ENCODE peak calls at places on chromosome 4, in eight cellular contexts. C is Panc1, R is HepG2, A is upper lobe of left lung, D is GM23338, E is HCT116, K is K562, P is GM12878. W is an unnamed sample. For H3K36me3, the result is how much of the 10 kb centered on the place peaks cover.

GRCh38 chr4:10733016-10733415 is 48.4 kb upstream of the CLNK start:
- ATAC-seq in C (no peak), R (no peak), A (no peak), D (no peak), E (no peak), K (no peak), P (peak), W (no peak)

GRCh38 chr4:53928825-53929224 is 135.6 kb downstream of the CHIC2 start:
- ATAC-seq in C (no peak), R (no peak), A (no peak), D (no peak), E (no peak), K (no peak), P (no peak), W (peak)

GRCh38 chr4:48681856-48682255 is 98.2 kb downstream of the FRYL start:
- ATAC-seq in C (no peak), R (no peak), A (no peak), D (no peak), E (no peak), K (peak), P (peak), W (no peak)

GRCh38 chr4:163922302-163922701 is 427.8 kb downstream of the TMA16 start:
- ATAC-seq in C (no peak), R (no peak), A (no peak), D (no peak), E (no peak), K (no peak), P (no peak), W (no peak)

GRCh38 chr4:125594203-125594602 is 279.4 kb downstream of the FAT4 start:
- ATAC-seq in C (no peak), R (no peak), A (no peak), D (no peak), E (no peak), K (no peak), P (no peak), W (no peak)

GRCh38 chr4:1305781-1306455 is 16.2 kb downstream of the MAEA start:
- ATAC-seq in C (no peak), R (no peak), A (no peak), D (no peak), E (peak), K (no peak), P (no peak), W (no peak)

GRCh38 chr4:130545596-130545995 is 1449.6 kb downstream of the C4orf33 start:
- ATAC-seq in C (no peak), R (no peak), A (no peak), D (no peak), E (no peak), K (no peak), P (no peak), W (no peak)

GRCh38 chr4:87026795-87027495 is 92.1 kb downstream of the AFF1 start:
- ATAC-seq in C (no peak), R (no peak), A (no peak), D (no peak), E (no peak), K (no peak), P (peak), W (no peak)

GRCh38 chr4:168408620-168409019 is 71.7 kb downstream of the DDX60L start:
- ATAC-seq in C (no peak), R (no peak), A (no peak), D (no peak), E (peak), K (no peak), P (no peak), W (peak)

GRCh38 chr4:154559931-154560801 is 2.6 kb upstream of the FGB start:
- ATAC-seq in C (no peak), R (peak), A (no peak), D (no peak), E (no peak), K (peak), P (peak), W (no peak)

GRCh38 chr4:149120331-149121014 is 678.3 kb upstream of the NR3C2 start:
- ATAC-seq in C (no peak), R (no peak), A (no peak), D (no peak), E (no peak), K (no peak), P (no peak), W (no peak)

GRCh38 chr4:2671267-2671895 is 84.8 kb downstream of the TNIP2 start:
- ATAC-seq in C (no peak), R (no peak), A (peak), D (no peak), E (no peak), K (no peak), P (no peak), W (no peak)

GRCh38 chr4:169859366-169860216 is 101.8 kb upstream of the HPF1 start:
- ATAC-seq in C (no peak), R (no peak), A (no peak), D (peak), E (no peak), K (no peak), P (no peak), W (no peak)

GRCh38 chr4:140653718-140654515 is 85.2 kb upstream of the UCP1 start:
- ATAC-seq in C (no peak), R (no peak), A (no peak), D (peak), E (no peak), K (no peak), P (no peak), W (no peak)

GRCh38 chr4:48591372-48591771 is 101.3 kb downstream of the ZAR1 start:
- ATAC-seq in C (no peak), R (no peak), A (no peak), D (no peak), E (no peak), K (peak), P (no peak), W (no peak)

GRCh38 chr4:73684097-73684496 is 56.3 kb upstream of the CXCL8 start:
- ATAC-seq in C (no peak), R (no peak), A (no peak), D (peak), E (no peak), K (no peak), P (no peak), W (no peak)

GRCh38 chr4:65392488-65392887 is 277.8 kb downstream of the EPHA5 start:
- ATAC-seq in C (no peak), R (no peak), A (no peak), D (no peak), E (no peak), K (no peak), P (no peak), W (no peak)

GRCh38 chr4:101269682-101270081 is 77.6 kb downstream of the PPP3CA start:
- ATAC-seq in C (no peak), R (no peak), A (no peak), D (no peak), E (no peak), K (no peak), P (no peak), W (no peak)

GRCh38 chr4:74534936-74535335 is 90.0 kb downstream of the AREG start:
- ATAC-seq in C (no peak), R (no peak), A (no peak), D (no peak), E (no peak), K (no peak), P (no peak), W (no peak)

GRCh38 chr4:171521726-171522125 is 291.5 kb upstream of the GALNTL6 start:
- ATAC-seq in C (no peak), R (no peak), A (no peak), D (no peak), E (no peak), K (no peak), P (peak), W (no peak)

GRCh38 chr4:71232846-71233245 is 106.0 kb upstream of the SLC4A4 start:
- ATAC-seq in C (no peak), R (no peak), A (no peak), D (no peak), E (no peak), K (no peak), P (no peak), W (no peak)

GRCh38 chr4:122710434-122711308 is 21.8 kb upstream of the BBS12 start:
- ATAC-seq in C (peak), R (no peak), A (no peak), D (no peak), E (no peak), K (peak), P (peak), W (no peak)

GRCh38 chr4:77710684-77711083 is 105.1 kb downstream of the CXCL13 start:
- ATAC-seq in C (no peak), R (peak), A (no peak), D (no peak), E (no peak), K (peak), P (no peak), W (no peak)

GRCh38 chr4:10159671-10160070 is 43.1 kb upstream of the WDR1 start:
- ATAC-seq in C (no peak), R (no peak), A (no peak), D (no peak), E (no peak), K (no peak), P (no peak), W (no peak)

GRCh38 chr4:106351016-106351415 is 17.6 kb downstream of the GIMD1 start:
- ATAC-seq in C (no peak), R (no peak), A (no peak), D (no peak), E (no peak), K (no peak), P (no peak), W (no peak)

GRCh38 chr4:156378053-156378665 is 424.5 kb upstream of the CTSO start:
- ATAC-seq in C (no peak), R (peak), A (peak), D (peak), E (peak), K (no peak), P (peak), W (peak)

GRCh38 chr4:143643399-143643798 is 57.1 kb downstream of the FREM3 start:
- ATAC-seq in C (no peak), R (no peak), A (no peak), D (no peak), E (no peak), K (no peak), P (no peak), W (no peak)

GRCh38 chr4:151833174-151833573 is 72.4 kb upstream of the GATB start:
- ATAC-seq in C (no peak), R (no peak), A (no peak), D (no peak), E (no peak), K (no peak), P (peak), W (no peak)

GRCh38 chr4:136371231-136371630 is 1161.1 kb downstream of the PCDH18 start:
- ATAC-seq in C (no peak), R (no peak), A (no peak), D (no peak), E (no peak), K (no peak), P (no peak), W (no peak)

GRCh38 chr4:85953651-85954018 is 406.2 kb downstream of the MAPK10 start:
- ATAC-seq in C (peak), R (no peak), A (no peak), D (peak), E (peak), K (no peak), P (peak), W (no peak)

GRCh38 chr4:81757706-81758105 is 286.0 kb upstream of the RASGEF1B start:
- ATAC-seq in C (no peak), R (no peak), A (no peak), D (peak), E (no peak), K (no peak), P (no peak), W (no peak)

GRCh38 chr4:36198861-36199260 is 45.5 kb downstream of the ARAP2 start:
- ATAC-seq in C (no peak), R (no peak), A (peak), D (no peak), E (no peak), K (no peak), P (no peak), W (no peak)

GRCh38 chr4:59969909-59970308 is 1230.2 kb upstream of the ADGRL3 start:
- ATAC-seq in C (no peak), R (no peak), A (no peak), D (no peak), E (no peak), K (no peak), P (no peak), W (no peak)

GRCh38 chr4:48021086-48021485 is 4.5 kb downstream of the NIPAL1 start:
- ATAC-seq in C (no peak), R (no peak), A (no peak), D (no peak), E (no peak), K (no peak), P (no peak), W (no peak)

GRCh38 chr4:20625460-20625859 is 74.8 kb upstream of the PACRGL start:
- ATAC-seq in C (no peak), R (no peak), A (no peak), D (no peak), E (no peak), K (no peak), P (no peak), W (peak)

GRCh38 chr4:154517591-154517990 is 26.0 kb upstream of the DCHS2 start:
- ATAC-seq in C (no peak), R (no peak), A (no peak), D (no peak), E (no peak), K (peak), P (no peak), W (no peak)

GRCh38 chr4:148081745-148082144 is 349.9 kb downstream of the ARHGAP10 start:
- ATAC-seq in C (no peak), R (no peak), A (peak), D (no peak), E (no peak), K (no peak), P (no peak), W (no peak)

GRCh38 chr4:41935652-41936021 is 408 bp downstream of the TMEM33 start:
- ATAC-seq in C (peak), R (peak), A (peak), D (peak), E (peak), K (peak), P (peak), W (no peak)

DNA sequence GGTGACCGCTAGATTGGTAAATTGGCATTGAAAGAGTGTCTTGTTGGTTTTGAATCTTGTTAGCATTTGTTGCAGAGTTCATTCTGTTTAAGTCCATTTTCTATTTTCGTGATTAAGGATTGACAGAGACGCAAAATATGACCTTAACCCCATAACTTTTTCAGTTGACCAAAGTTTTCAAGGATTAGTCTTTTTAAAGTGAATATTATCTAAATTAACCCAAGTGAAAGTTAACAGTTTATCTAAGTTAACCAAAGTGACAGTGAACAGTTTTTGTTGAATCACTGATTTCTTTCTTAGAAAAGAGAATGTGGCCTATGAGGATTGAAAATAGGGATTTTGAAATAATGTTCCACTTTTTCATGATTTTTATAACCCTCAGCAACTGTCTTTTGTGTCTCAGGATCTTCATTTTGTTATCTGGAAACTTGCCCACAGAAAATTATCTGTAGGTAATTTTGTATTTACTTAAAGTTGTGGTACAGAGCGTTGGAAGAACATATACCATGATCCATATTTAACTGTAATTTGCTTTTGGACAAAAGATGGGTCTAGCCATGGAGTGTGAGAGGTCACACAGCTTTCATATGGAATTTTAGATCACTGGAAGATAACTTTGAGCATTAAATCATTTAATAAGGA is 3.3 kb downstream of the CPEB2 start:
- ATAC-seq in C (no peak), R (no peak), A (no peak), D (no peak), E (no peak), K (no peak), P (no peak), W (no peak)
- TF ChIP-seq POLR2AphosphoS5 in C (no peak), R (no peak), A (no peak), D (no peak), E (no peak), K (no peak), P (no peak), W (no peak)

DNA sequence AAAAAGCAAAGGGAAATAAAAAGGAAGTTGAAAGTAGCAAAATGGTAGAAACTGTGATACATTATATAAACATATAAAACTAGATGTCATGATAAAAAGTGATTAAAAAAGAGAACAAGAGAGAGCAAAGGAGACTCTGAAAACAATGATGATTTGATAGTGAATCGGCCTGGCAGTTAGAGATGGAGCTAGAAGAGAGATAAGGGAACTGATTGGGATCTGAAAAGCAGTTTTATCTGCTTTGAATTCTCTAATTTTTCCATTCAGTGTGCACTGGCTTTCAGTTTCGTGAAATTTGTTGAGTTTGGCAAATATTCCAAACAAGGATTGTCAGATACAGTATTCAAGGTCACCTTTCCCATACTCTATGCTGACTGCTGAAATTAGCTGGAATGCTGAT is 21.9 kb upstream of the CCSER1 start:
- ATAC-seq in C (no peak), R (no peak), A (no peak), D (no peak), E (no peak), K (no peak), P (no peak), W (no peak)
- H3K36me3 ChIP-seq in C (under half), R (under half), A (under half), D (under half), E (under half), K (under half), P (under half), W (under half)

DNA sequence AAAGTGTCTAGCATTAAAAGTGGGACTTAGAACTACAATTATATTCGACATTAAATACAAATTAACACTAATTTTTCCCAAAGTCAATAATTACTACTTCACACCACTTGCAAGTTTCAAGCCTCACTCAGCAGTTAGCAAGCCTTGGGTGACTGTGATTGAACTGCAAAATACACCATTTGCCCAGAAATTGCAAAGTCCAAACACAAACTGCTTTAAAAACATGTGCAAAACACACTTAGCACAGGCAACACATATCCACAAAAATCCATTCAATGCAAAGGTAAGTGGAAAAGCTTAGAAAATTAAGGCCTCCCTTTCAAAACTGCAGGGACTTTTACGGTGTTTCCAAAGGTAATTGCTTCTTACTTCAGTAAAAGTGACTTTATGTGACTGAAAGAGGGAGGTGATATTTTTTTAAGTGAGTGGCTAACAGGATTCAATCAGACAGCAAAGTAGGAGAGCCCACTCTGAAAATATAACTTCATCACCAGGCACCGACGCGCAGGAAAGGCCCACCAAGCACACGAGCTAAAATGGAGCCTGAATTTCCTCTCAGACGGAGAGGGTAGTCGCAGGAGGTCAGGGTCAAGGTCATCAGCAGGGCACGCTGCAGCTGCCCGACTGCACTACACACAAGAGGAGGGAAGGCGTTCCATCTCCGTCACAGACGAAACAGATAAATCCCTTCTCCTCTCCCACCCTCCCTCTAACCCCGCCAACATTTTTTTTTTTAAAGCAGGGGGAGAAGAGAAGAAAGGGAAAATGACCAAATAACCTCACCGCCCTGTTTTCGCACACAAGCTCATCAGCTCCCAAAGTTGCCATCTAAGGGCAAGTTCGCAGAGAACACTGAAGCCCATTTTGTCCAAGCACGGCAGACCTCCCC is 3.1 kb downstream of the ZNF827 start:
- ATAC-seq in C (no peak), R (peak), A (no peak), D (peak), E (no peak), K (no peak), P (peak), W (no peak)
- TF ChIP-seq POLR2AphosphoS5 in C (no peak), R (no peak), A (no peak), D (peak), E (no peak), K (no peak), P (peak), W (no peak)

GRCh38 chr4:39759569-39759968 is 61.6 kb downstream of the UBE2K start:
- ATAC-seq in C (no peak), R (no peak), A (no peak), D (no peak), E (no peak), K (no peak), P (no peak), W (no peak)

GRCh38 chr4:39754309-39754708 is 56.4 kb downstream of the UBE2K start:
- ATAC-seq in C (no peak), R (no peak), A (no peak), D (no peak), E (no peak), K (no peak), P (no peak), W (no peak)

GRCh38 chr4:39758176-39758575 is 60.2 kb downstream of the UBE2K start:
- ATAC-seq in C (no peak), R (no peak), A (no peak), D (no peak), E (no peak), K (no peak), P (no peak), W (no peak)

GRCh38 chr4:39750216-39750615 is 52.3 kb downstream of the UBE2K start:
- ATAC-seq in C (no peak), R (no peak), A (no peak), D (no peak), E (no peak), K (no peak), P (no peak), W (no peak)

DNA sequence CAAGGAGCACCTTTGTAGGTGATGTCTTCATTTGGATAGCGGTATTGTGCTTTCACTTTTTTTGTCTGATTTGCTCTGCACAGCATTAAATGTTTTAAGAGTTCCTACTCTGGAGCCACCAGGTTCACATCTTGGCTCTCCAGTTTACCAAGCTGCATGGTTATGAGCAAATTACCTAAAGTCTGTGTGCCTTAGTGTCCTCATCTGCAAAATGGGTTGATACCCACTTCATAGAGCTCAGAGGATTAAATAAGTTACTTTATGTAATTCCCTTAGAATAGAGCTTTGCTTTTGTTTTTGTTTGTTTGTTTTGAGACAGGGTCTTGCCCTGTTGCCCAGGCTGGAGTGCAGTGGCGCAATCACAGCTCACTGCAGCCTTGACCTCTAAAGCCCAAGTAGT is 58.2 kb downstream of the UBE2K start:
- ATAC-seq in C (no peak), R (no peak), A (no peak), D (no peak), E (no peak), K (no peak), P (no peak), W (no peak)
- H3K36me3 ChIP-seq in C (under half), R (under half), A (half or more), D (under half), E (under half), K (half or more), P (under half), W (half or more)

GRCh38 chr4:8235224-8235623 is 34.3 kb upstream of the HTRA3 start:
- ATAC-seq in C (no peak), R (no peak), A (no peak), D (no peak), E (no peak), K (no peak), P (no peak), W (no peak)
- TF ChIP-seq POLR2AphosphoS5 in C (no peak), R (no peak), A (no peak), D (no peak), E (no peak), K (no peak), P (no peak), W (no peak)